ENCODE peak calls at places on chromosomes 5 and 9, in five cellular contexts. U is caudate nucleus, F is GM06990, E is osteocyte, P is AG10803. S is an unnamed sample.

GRCh38 chr5:69188811-69189161 is 597 bp upstream of the CENPH start:
- DNase-seq in U (no peak), F (no peak), E (no peak), P (no peak), S (no peak)

GRCh38 chr5:177364159-177364962 is 6.6 kb downstream of the RGS14 start:
- DNase-seq in U (no peak), F (peak), E (no peak), P (no peak), S (no peak)

GRCh38 chr5:154610321-154611154 is 132.5 kb upstream of the HAND1 start:
- DNase-seq in U (peak), F (peak), E (peak), P (peak), S (peak)

GRCh38 chr5:173745123-173745522 is 128.7 kb upstream of the BOD1 start:
- DNase-seq in U (peak), F (peak), E (no peak), P (no peak), S (no peak)

GRCh38 chr5:65927497-65928340 is 1.3 kb downstream of the ERBIN start:
- DNase-seq in U (no peak), F (peak), E (no peak), P (peak), S (no peak)

GRCh38 chr9:83315649-83316048 is 222.6 kb downstream of the FRMD3 start:
- DNase-seq in U (no peak), F (no peak), E (no peak), P (no peak), S (no peak)

GRCh38 chr5:158198636-158199035 is 339.7 kb upstream of the CLINT1 start:
- DNase-seq in U (no peak), F (peak), E (no peak), P (no peak), S (no peak)

GRCh38 chr5:42566658-42567313 is 143.5 kb downstream of the GHR start:
- DNase-seq in U (no peak), F (no peak), E (no peak), P (peak), S (no peak)

GRCh38 chr9:89463986-89464901 is 33.7 kb downstream of the SEMA4D start:
- DNase-seq in U (no peak), F (peak), E (no peak), P (no peak), S (no peak)

GRCh38 chr5:36535390-36535789 is 71.0 kb upstream of the SLC1A3 start:
- DNase-seq in U (no peak), F (no peak), E (no peak), P (no peak), S (no peak)

GRCh38 chr5:135441919-135442318 is 5.2 kb downstream of the DCANP1 start:
- DNase-seq in U (no peak), F (no peak), E (no peak), P (no peak), S (peak)

GRCh38 chr9:112224401-112225289 is 49.5 kb upstream of the SUSD1 start:
- DNase-seq in U (no peak), F (no peak), E (no peak), P (peak), S (no peak)

GRCh38 chr5:87268126-87268969 is 665 bp downstream of the RASA1 start:
- DNase-seq in U (peak), F (no peak), E (peak), P (peak), S (peak)

GRCh38 chr5:158194561-158194961 is 335.6 kb upstream of the CLINT1 start:
- DNase-seq in U (no peak), F (no peak), E (no peak), P (no peak), S (no peak)

GRCh38 chr9:89345476-89345875 is 27.2 kb downstream of the SECISBP2 start:
- DNase-seq in U (no peak), F (no peak), E (no peak), P (no peak), S (no peak)

GRCh38 chr9:20732118-20732517 is 48.1 kb downstream of the FOCAD start:
- DNase-seq in U (no peak), F (no peak), E (no peak), P (peak), S (no peak)

GRCh38 chr5:81417052-81417451 is 23.1 kb upstream of the ACOT12 start:
- DNase-seq in U (no peak), F (no peak), E (no peak), P (no peak), S (no peak)

S was measured in ecto neural progenitor cell.